ENCODE peak calls at places on chromosomes 4 and X, in four cellular contexts. F, H, W and G are unnamed samples.

GRCh38 chr4:113584407-113585150 is 177.0 kb downstream of the CAMK2D start:
- DNase-seq in F (peak), H (no peak), W (no peak), G (peak)

GRCh38 chrX:150581093-150581775 is 12.8 kb downstream of the MTM1 start:
- DNase-seq in F (no peak), H (no peak), W (peak), G (no peak)

GRCh38 chrX:3451566-3451965 is 105.1 kb upstream of the MXRA5 start:
- DNase-seq in F (no peak), H (no peak), W (no peak), G (no peak)

GRCh38 chrX:15468036-15468435 is 25.1 kb downstream of the PIR start:
- DNase-seq in F (peak), H (no peak), W (no peak), G (no peak)

GRCh38 chr4:41647368-41647767 is 101.2 kb downstream of the PHOX2B start:
- DNase-seq in F (no peak), H (no peak), W (no peak), G (no peak)

GRCh38 chr4:162056947-162057346 is 106.9 kb downstream of the FSTL5 start:
- DNase-seq in F (no peak), H (no peak), W (no peak), G (no peak)

GRCh38 chr4:180058731-180059215 is 2184.4 kb upstream of the TENM3 start:
- DNase-seq in F (peak), H (no peak), W (no peak), G (peak)

GRCh38 chr4:40221744-40222143 is 24.9 kb downstream of the RHOH start:
- DNase-seq in F (no peak), H (no peak), W (no peak), G (no peak)

GRCh38 chr4:174490356-174490969 is 31.8 kb downstream of the HPGD start:
- DNase-seq in F (peak), H (no peak), W (no peak), G (no peak)

GRCh38 chr4:76779740-76780459 is 118.0 kb downstream of the SOWAHB start:
- DNase-seq in F (no peak), H (no peak), W (no peak), G (no peak)

GRCh38 chr4:9996319-9997110 is 24.8 kb downstream of the SLC2A9 start:
- DNase-seq in F (no peak), H (no peak), W (no peak), G (no peak)

GRCh38 chrX:23694606-23695005 is 27.3 kb downstream of the PRDX4 start:
- DNase-seq in F (peak), H (peak), W (peak), G (peak)

GRCh38 chr4:168731006-168731636 is 234.3 kb downstream of the PALLD start:
- DNase-seq in F (no peak), H (no peak), W (no peak), G (no peak)

DNA sequence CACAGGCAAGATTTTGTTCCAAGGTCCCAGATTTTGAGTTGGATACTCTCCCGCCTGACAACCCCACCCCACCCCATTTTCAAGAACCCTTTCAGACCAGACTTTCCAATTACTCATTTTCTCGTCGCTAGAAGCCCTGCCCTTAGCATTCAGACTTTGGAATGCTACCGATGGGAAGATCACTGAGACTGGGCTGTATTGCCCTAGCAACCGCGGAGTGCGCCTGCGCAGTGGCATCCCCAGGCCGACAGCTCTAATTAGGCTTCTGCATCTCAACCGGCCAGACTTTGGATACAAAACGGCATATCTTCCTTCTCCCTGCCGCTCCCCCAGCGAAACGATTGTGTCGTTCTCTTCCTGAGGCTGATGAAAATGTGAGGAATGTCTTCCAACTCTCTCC is 3.4 kb downstream of the MAGEE2 start:
- DNase-seq in F (no peak), H (no peak), W (no peak), G (no peak)
- TF ChIP-seq CREB1 in F (no peak), H (no peak), W (no peak), G (no peak)

DNA sequence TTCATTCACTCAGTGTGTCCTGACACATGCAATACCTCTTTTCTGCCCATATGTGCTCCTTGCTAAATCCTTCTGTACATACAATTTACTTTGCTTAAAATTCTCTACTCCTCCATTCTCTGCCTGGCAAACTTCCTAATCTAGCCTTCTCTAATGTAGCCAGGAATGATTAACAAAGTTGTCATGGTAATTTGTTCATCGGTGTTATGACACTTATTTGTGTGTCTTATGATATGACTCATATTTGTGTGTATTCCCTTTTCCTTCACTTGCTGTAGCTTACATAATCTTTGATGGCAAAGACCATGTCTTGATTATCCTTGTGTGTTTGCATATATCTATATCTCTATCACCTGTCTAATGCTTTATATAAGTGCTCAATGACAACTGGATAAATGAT is 133.3 kb downstream of the COL25A1 start:
- DNase-seq in F (no peak), H (no peak), W (no peak), G (no peak)
- TF ChIP-seq CREM in F (no peak), H (no peak), W (no peak), G (no peak)

DNA sequence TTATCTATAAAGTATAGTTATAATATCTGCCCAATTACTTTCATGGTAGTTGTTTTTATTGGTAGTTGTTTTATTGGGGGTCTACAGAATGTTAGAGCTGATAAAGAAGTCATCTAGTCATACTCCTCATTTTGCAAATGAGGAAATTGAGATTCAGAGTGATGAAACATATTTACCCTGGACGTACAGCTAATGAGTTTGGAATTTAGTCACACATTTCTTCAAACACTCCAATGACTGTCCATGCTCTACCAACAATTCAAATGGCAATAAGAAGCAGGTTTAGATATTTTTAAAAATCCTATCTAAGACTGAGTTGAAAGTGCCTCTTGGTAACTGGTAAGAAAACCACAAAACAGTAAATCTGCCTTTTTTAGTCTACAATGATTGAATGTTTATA is 98.2 kb downstream of the MAGEC1 start:
- DNase-seq in F (no peak), H (no peak), W (no peak), G (no peak)
- TF ChIP-seq CREB1 in F (no peak), H (no peak), W (no peak), G (no peak)

GRCh38 chr4:142406917-142407501 is 439.1 kb downstream of the INPP4B start:
- DNase-seq in F (no peak), H (no peak), W (no peak), G (no peak)
- TF ChIP-seq CREM in F (no peak), H (no peak), W (no peak), G (no peak)

GRCh38 chr4:6991771-6992557 is 51.2 kb upstream of the TADA2B start:
- DNase-seq in F (no peak), H (no peak), W (no peak), G (no peak)
- TF ChIP-seq CREB1 in F (no peak), H (no peak), W (no peak), G (no peak)